ENCODE peak calls at places on chromosomes 5 and 9, in five cellular contexts. One of them, this sample, is unnamed.

GRCh38 chr9:100324594-100325200 is 28.0 kb downstream of the TEX10 start:
- DNase-seq in stomach: no peak
- DNase-seq in AG09309: peak
- DNase-seq in B cell: no peak
- DNase-seq in foreskin fibroblast: no peak
- DNase-seq in this sample: no peak

GRCh38 chr9:20518735-20519134 is 103.6 kb downstream of the MLLT3 start:
- DNase-seq in stomach: no peak
- DNase-seq in AG09309: no peak
- DNase-seq in B cell: no peak
- DNase-seq in foreskin fibroblast: no peak
- DNase-seq in this sample: no peak

GRCh38 chr5:172886974-172887491 is 53.0 kb downstream of the ERGIC1 start:
- DNase-seq in stomach: peak
- DNase-seq in AG09309: peak
- DNase-seq in B cell: no peak
- DNase-seq in foreskin fibroblast: peak
- DNase-seq in this sample: no peak

GRCh38 chr5:96896285-96896711 is 20.0 kb downstream of the ERAP2 start:
- DNase-seq in stomach: no peak
- DNase-seq in AG09309: no peak
- DNase-seq in B cell: no peak
- DNase-seq in foreskin fibroblast: no peak
- DNase-seq in this sample: no peak

GRCh38 chr5:10021248-10021647 is 228.4 kb downstream of the ATPSCKMT start:
- DNase-seq in stomach: no peak
- DNase-seq in AG09309: no peak
- DNase-seq in B cell: no peak
- DNase-seq in foreskin fibroblast: no peak
- DNase-seq in this sample: no peak

GRCh38 chr5:154505567-154505966 is 27.5 kb upstream of the HAND1 start:
- DNase-seq in stomach: no peak
- DNase-seq in AG09309: no peak
- DNase-seq in B cell: no peak
- DNase-seq in foreskin fibroblast: no peak
- DNase-seq in this sample: no peak

GRCh38 chr9:86987900-86988299 is 40.6 kb upstream of the GAS1 start:
- DNase-seq in stomach: no peak
- DNase-seq in AG09309: no peak
- DNase-seq in B cell: no peak
- DNase-seq in foreskin fibroblast: no peak
- DNase-seq in this sample: no peak

GRCh38 chr5:72141440-72142271 is 34.4 kb downstream of the MAP1B start:
- DNase-seq in stomach: no peak
- DNase-seq in AG09309: peak
- DNase-seq in B cell: no peak
- DNase-seq in foreskin fibroblast: peak
- DNase-seq in this sample: no peak

GRCh38 chr5:168334161-168335094 is 43.0 kb downstream of the WWC1 start:
- DNase-seq in stomach: no peak
- DNase-seq in AG09309: no peak
- DNase-seq in B cell: no peak
- DNase-seq in foreskin fibroblast: peak
- DNase-seq in this sample: no peak

GRCh38 chr5:96751203-96752169 is 56.3 kb downstream of the ERAP1 start:
- DNase-seq in stomach: no peak
- DNase-seq in AG09309: no peak
- DNase-seq in B cell: no peak
- DNase-seq in foreskin fibroblast: no peak
- DNase-seq in this sample: no peak

GRCh38 chr9:93897075-93897970 is 57.8 kb downstream of the BARX1 start:
- DNase-seq in stomach: peak
- DNase-seq in AG09309: no peak
- DNase-seq in B cell: no peak
- DNase-seq in foreskin fibroblast: no peak
- DNase-seq in this sample: no peak

GRCh38 chr9:127756233-127756632 is 21.1 kb upstream of the TOR2A start:
- DNase-seq in stomach: no peak
- DNase-seq in AG09309: no peak
- DNase-seq in B cell: no peak
- DNase-seq in foreskin fibroblast: no peak
- DNase-seq in this sample: no peak

GRCh38 chr9:93105620-93106019 is 9.6 kb downstream of the CARD19 start:
- DNase-seq in stomach: no peak
- DNase-seq in AG09309: no peak
- DNase-seq in B cell: no peak
- DNase-seq in foreskin fibroblast: no peak
- DNase-seq in this sample: no peak

GRCh38 chr5:167057665-167058064 is 1233.8 kb upstream of the WWC1 start:
- DNase-seq in stomach: no peak
- DNase-seq in AG09309: no peak
- DNase-seq in B cell: no peak
- DNase-seq in foreskin fibroblast: no peak
- DNase-seq in this sample: no peak

GRCh38 chr9:107243757-107244156 is 39.3 kb upstream of the RAD23B start:
- DNase-seq in stomach: peak
- DNase-seq in AG09309: no peak
- DNase-seq in B cell: no peak
- DNase-seq in foreskin fibroblast: peak
- DNase-seq in this sample: no peak

GRCh38 chr5:10329808-10330481 is 22.2 kb upstream of the CMBL start:
- DNase-seq in stomach: peak
- DNase-seq in AG09309: peak
- DNase-seq in B cell: no peak
- DNase-seq in foreskin fibroblast: peak
- DNase-seq in this sample: no peak

GRCh38 chr9:115300896-115301295 is 182.9 kb upstream of the TNC start:
- DNase-seq in stomach: no peak
- DNase-seq in AG09309: no peak
- DNase-seq in B cell: no peak
- DNase-seq in foreskin fibroblast: peak
- DNase-seq in this sample: no peak
- TF ChIP-seq CTCF in stomach: no peak
- TF ChIP-seq CTCF in AG09309: no peak
- TF ChIP-seq CTCF in B cell: no peak
- TF ChIP-seq CTCF in foreskin fibroblast: no peak
- TF ChIP-seq CTCF in this sample: no peak

GRCh38 chr5:170986598-170986997 is 124.8 kb downstream of the RANBP17 start:
- DNase-seq in stomach: no peak
- DNase-seq in AG09309: peak
- DNase-seq in B cell: no peak
- DNase-seq in foreskin fibroblast: peak
- DNase-seq in this sample: no peak
- TF ChIP-seq CTCF in stomach: no peak
- TF ChIP-seq CTCF in AG09309: no peak
- TF ChIP-seq CTCF in B cell: no peak
- TF ChIP-seq CTCF in foreskin fibroblast: no peak
- TF ChIP-seq CTCF in this sample: no peak

GRCh38 chr5:91311168-91311696 is 71.9 kb downstream of the ARRDC3 start:
- DNase-seq in stomach: no peak
- DNase-seq in AG09309: no peak
- DNase-seq in B cell: no peak
- DNase-seq in foreskin fibroblast: no peak
- DNase-seq in this sample: no peak

GRCh38 chr5:91312698-91313097 is 70.4 kb downstream of the ARRDC3 start:
- DNase-seq in stomach: no peak
- DNase-seq in AG09309: no peak
- DNase-seq in B cell: no peak
- DNase-seq in foreskin fibroblast: no peak
- DNase-seq in this sample: no peak

GRCh38 chr5:91307023-91307422 is 76.1 kb downstream of the ARRDC3 start:
- DNase-seq in stomach: no peak
- DNase-seq in AG09309: peak
- DNase-seq in B cell: no peak
- DNase-seq in foreskin fibroblast: peak
- DNase-seq in this sample: no peak

GRCh38 chr5:91306497-91306896 is 76.6 kb downstream of the ARRDC3 start:
- DNase-seq in stomach: no peak
- DNase-seq in AG09309: no peak
- DNase-seq in B cell: no peak
- DNase-seq in foreskin fibroblast: no peak
- DNase-seq in this sample: no peak

DNA sequence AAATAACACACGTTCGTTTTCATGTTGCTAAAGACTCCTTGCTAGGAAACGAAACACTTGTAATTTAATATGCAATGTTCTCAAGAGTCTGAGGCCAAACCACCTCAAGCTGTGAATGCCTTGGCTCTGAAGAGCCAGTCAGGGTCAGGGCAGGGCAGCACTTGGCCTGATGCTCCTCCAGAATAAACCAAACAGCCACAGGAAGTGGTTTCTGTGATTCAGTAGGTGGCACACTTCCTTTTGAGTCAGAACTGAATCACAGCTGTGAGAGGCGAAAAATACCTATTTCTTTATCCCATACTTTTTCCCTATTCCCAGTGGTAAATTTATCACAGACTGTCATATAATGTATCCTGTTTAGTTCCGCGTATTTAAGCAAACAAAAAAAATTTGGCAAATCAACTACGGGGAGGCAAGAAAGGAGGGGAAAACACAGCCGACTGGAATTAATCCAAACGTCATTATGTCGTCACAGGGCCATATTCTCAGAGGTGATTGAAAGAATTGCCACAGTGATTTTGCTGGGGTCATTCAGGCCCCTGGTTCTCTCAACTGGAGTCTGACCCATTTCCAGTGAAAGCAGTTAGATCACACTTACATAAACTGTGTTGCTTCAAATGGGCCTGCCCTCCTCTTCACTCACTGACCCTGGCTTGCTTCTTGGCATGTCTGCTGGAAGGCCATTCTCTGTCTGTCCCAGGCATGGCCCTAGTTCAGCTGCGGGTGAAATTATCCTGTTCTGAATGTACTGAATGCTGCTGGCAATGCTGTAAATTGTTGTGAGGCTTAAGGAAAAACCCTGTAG is 71.2 kb downstream of the ARRDC3 start:
- DNase-seq in stomach: peak
- DNase-seq in AG09309: peak
- DNase-seq in B cell: peak
- DNase-seq in foreskin fibroblast: peak
- DNase-seq in this sample: peak
- TF ChIP-seq CTCF in stomach: no peak
- TF ChIP-seq CTCF in AG09309: no peak
- TF ChIP-seq CTCF in B cell: no peak
- TF ChIP-seq CTCF in foreskin fibroblast: no peak
- TF ChIP-seq CTCF in this sample: no peak

GRCh38 chr5:133365326-133365725 is 247.0 kb downstream of the FSTL4 start:
- DNase-seq in stomach: no peak
- DNase-seq in AG09309: no peak
- DNase-seq in B cell: peak
- DNase-seq in foreskin fibroblast: no peak
- DNase-seq in this sample: no peak
- TF ChIP-seq CTCF in stomach: no peak
- TF ChIP-seq CTCF in AG09309: peak
- TF ChIP-seq CTCF in B cell: peak
- TF ChIP-seq CTCF in foreskin fibroblast: no peak
- TF ChIP-seq CTCF in this sample: peak

DNA sequence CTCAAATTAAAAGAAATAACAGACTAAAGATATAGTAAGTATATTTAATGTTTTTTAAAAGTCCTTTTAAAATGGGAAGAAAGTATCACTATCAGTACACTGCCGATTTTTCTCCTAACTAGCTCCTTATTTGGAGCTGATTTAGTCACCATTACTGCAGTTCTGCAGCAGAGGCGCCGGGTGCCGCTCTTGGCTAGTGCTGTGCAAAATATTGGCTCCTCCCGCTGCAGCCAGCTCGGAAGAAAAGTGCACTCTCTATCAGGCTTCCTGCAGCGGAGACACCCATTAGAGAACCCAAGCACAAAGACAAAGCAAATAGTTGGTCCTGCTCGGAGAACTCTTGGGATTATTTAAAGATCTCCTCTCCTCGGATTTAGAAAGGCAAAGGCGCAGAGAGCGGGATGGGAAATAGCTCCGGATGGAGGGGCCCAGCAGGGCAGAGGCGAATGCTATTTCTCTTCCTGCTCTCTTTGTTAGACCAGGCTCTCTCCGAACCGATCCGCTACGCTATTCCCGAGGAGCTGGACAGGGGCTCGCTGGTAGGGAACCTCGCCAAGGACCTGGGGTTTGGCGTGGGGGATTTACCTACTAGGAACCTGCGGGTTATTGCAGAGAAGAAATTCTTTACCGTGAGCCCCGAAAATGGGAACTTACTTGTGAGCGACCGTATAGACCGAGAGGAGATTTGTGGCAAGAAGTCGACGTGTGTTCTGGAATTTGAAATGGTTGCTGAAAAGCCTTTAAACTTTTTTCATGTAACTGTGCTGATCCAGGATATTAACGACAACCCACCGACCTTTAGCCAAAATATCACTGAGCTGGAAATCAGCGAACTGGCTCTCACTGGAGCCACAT is at the start of gene PCDHGB3:
- DNase-seq in stomach: no peak
- DNase-seq in AG09309: no peak
- DNase-seq in B cell: no peak
- DNase-seq in foreskin fibroblast: peak
- DNase-seq in this sample: peak
- TF ChIP-seq CTCF in stomach: no peak
- TF ChIP-seq CTCF in AG09309: peak
- TF ChIP-seq CTCF in B cell: peak
- TF ChIP-seq CTCF in foreskin fibroblast: peak
- TF ChIP-seq CTCF in this sample: peak

GRCh38 chr9:125472926-125473701 is 211.5 kb downstream of the GAPVD1 start:
- DNase-seq in stomach: no peak
- DNase-seq in AG09309: no peak
- DNase-seq in B cell: no peak
- DNase-seq in foreskin fibroblast: peak
- DNase-seq in this sample: no peak
- TF ChIP-seq CTCF in stomach: no peak
- TF ChIP-seq CTCF in AG09309: peak
- TF ChIP-seq CTCF in B cell: no peak
- TF ChIP-seq CTCF in foreskin fibroblast: no peak
- TF ChIP-seq CTCF in this sample: no peak

GRCh38 chr5:53874409-53874808 is 314.0 kb downstream of the NDUFS4 start:
- DNase-seq in stomach: no peak
- DNase-seq in AG09309: no peak
- DNase-seq in B cell: no peak
- DNase-seq in foreskin fibroblast: peak
- DNase-seq in this sample: no peak
- TF ChIP-seq CTCF in stomach: no peak
- TF ChIP-seq CTCF in AG09309: peak
- TF ChIP-seq CTCF in B cell: no peak
- TF ChIP-seq CTCF in foreskin fibroblast: peak
- TF ChIP-seq CTCF in this sample: no peak

GRCh38 chr5:81788271-81788670 is 37.4 kb upstream of the SSBP2 start:
- DNase-seq in stomach: no peak
- DNase-seq in AG09309: no peak
- DNase-seq in B cell: no peak
- DNase-seq in foreskin fibroblast: no peak
- DNase-seq in this sample: no peak
- TF ChIP-seq CTCF in stomach: no peak
- TF ChIP-seq CTCF in AG09309: no peak
- TF ChIP-seq CTCF in B cell: no peak
- TF ChIP-seq CTCF in foreskin fibroblast: no peak
- TF ChIP-seq CTCF in this sample: no peak